ENCODE peak calls at places on chromosomes 3 and 15, in seven cellular contexts. H is adrenal gland; Z is hepatocyte; P is endothelial cell of umbilical vein; W is CD8-positive, alpha-beta T cell; T is K562; R is GM23338. L is an unnamed sample.

GRCh38 chr3:10442151-10442795 is 63.1 kb downstream of the ATP2B2 start:
- DNase-seq in H (no peak), Z (no peak), P (no peak), W (no peak), T (no peak), R (no peak), L (no peak)

GRCh38 chr3:123688241-123688747 is 103.4 kb upstream of the HACD2 start:
- DNase-seq in H (peak; percentile 55), Z (no peak), P (peak; percentile 82), W (no peak), T (no peak), R (no peak), L (no peak)

GRCh38 chr15:75347222-75348033 is 589 bp downstream of the NEIL1 start:
- DNase-seq in H (peak; percentile 62), Z (peak; percentile 75), P (peak; percentile 20), W (peak; percentile 37), T (peak; percentile 68), R (peak; percentile 85), L (peak; percentile 67)

GRCh38 chr15:60917469-60918130 is 311.5 kb downstream of the RORA start:
- DNase-seq in H (peak; percentile 77), Z (peak; percentile 24), P (no peak), W (no peak), T (no peak), R (no peak), L (no peak)

GRCh38 chr15:54388746-54389145 is 410.5 kb downstream of the UNC13C start:
- DNase-seq in H (no peak), Z (no peak), P (no peak), W (no peak), T (no peak), R (no peak), L (no peak)

GRCh38 chr3:107493134-107493533 is 29.6 kb upstream of the BBX start:
- DNase-seq in H (no peak), Z (no peak), P (no peak), W (no peak), T (no peak), R (peak; percentile 30), L (no peak)

GRCh38 chr15:94638183-94638582 is 406.8 kb downstream of the MCTP2 start:
- DNase-seq in H (no peak), Z (no peak), P (no peak), W (no peak), T (no peak), R (peak; percentile 88), L (no peak)

GRCh38 chr3:159191454-159191853 is 389.6 kb downstream of the MFSD1 start:
- DNase-seq in H (no peak), Z (no peak), P (peak; percentile 89), W (no peak), T (no peak), R (no peak), L (no peak)

GRCh38 chr15:100572362-100572983 is 29.5 kb downstream of the LINS1 start:
- DNase-seq in H (no peak), Z (peak; percentile 11), P (peak; percentile 16), W (no peak), T (no peak), R (peak; percentile 4), L (no peak)

GRCh38 chr15:78996876-78997275 is 52.0 kb upstream of the CTSH start:
- DNase-seq in H (peak; percentile 83), Z (no peak), P (no peak), W (no peak), T (no peak), R (no peak), L (no peak)

GRCh38 chr15:101091080-101092017 is 160.5 kb downstream of the CHSY1 start:
- DNase-seq in H (peak; percentile 83), Z (no peak), P (peak; percentile 86), W (no peak), T (no peak), R (no peak), L (peak; percentile 67)

GRCh38 chr3:193997228-193998192 is 138.4 kb upstream of the HES1 start:
- DNase-seq in H (no peak), Z (no peak), P (no peak), W (no peak), T (no peak), R (no peak), L (no peak)

GRCh38 chr3:70000028-70000410 is 486 bp downstream of the SAMMSON start:
- DNase-seq in H (no peak), Z (no peak), P (no peak), W (no peak), T (peak; percentile 10), R (peak; percentile 3), L (peak; percentile 36)

GRCh38 chr15:51121118-51121517 is 26.4 kb upstream of the TNFAIP8L3 start:
- DNase-seq in H (peak; percentile 84), Z (peak; percentile 36), P (peak; percentile 98), W (no peak), T (peak; percentile 59), R (no peak), L (no peak)

GRCh38 chr3:190811775-190812480 is 50.6 kb downstream of the GMNC start:
- DNase-seq in H (peak; percentile 35), Z (peak; percentile 75), P (peak; percentile 33), W (no peak), T (peak; percentile 4), R (peak; percentile 85), L (no peak)

GRCh38 chr3:162586591-162586990 is 1090.0 kb downstream of the OTOL1 start:
- DNase-seq in H (no peak), Z (peak; percentile 15), P (no peak), W (no peak), T (no peak), R (peak; percentile 27), L (no peak)

GRCh38 chr3:40211579-40211978 is 97.9 kb upstream of the EIF1B start:
- DNase-seq in H (peak; percentile 32), Z (no peak), P (no peak), W (no peak), T (no peak), R (no peak), L (no peak)

GRCh38 chr15:75532413-75533250 is 46.5 kb downstream of the PTPN9 start:
- DNase-seq in H (peak; percentile 67), Z (peak; percentile 52), P (peak; percentile 91), W (no peak), T (peak; percentile 47), R (peak; percentile 83), L (no peak)

GRCh38 chr3:137084579-137084978 is 126.8 kb downstream of the IL20RB start:
- DNase-seq in H (no peak), Z (no peak), P (no peak), W (no peak), T (no peak), R (peak; percentile 24), L (no peak)

GRCh38 chr3:157023211-157023610 is 136.7 kb downstream of the CCNL1 start:
- DNase-seq in H (no peak), Z (no peak), P (no peak), W (no peak), T (no peak), R (no peak), L (no peak)

GRCh38 chr3:143820466-143821221 is 27.6 kb downstream of the SLC9A9 start:
- DNase-seq in H (peak; percentile 33), Z (no peak), P (no peak), W (no peak), T (no peak), R (no peak), L (no peak)

GRCh38 chr3:197458179-197458707 is 97.5 kb downstream of the BDH1 start:
- DNase-seq in H (no peak), Z (peak; percentile 27), P (no peak), W (peak; percentile 4), T (no peak), R (peak; percentile 62), L (no peak)

DNA sequence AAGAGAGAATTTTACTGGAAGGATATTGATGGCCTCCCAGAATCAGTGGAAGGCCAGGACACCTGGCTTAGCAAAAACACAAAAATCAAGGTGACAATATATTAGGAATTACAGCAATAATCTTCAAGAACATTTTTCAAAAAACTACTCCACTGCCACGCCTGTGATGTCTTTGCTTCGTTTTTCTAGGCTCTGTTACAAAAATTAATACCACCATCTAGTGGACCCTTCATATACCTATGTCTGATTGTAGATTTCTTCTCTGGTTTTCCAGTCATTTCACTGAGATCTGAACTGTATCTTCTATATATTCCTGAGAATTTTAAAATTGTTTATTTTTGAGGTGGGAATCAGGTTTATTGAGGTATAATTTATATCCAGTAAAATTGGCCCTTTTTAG is 5.6 kb upstream of the SLC33A1 start:
- DNase-seq in H (no peak), Z (no peak), P (peak; percentile 38), W (no peak), T (peak; percentile 30), R (no peak), L (no peak)
- TF ChIP-seq CTCF in H (no peak), Z (peak; percentile 48), P (peak; percentile 10), W (no peak), T (peak; percentile 38), R (peak; percentile 33), L (peak; percentile 34)

GRCh38 chr3:17747184-17747889 is 4.9 kb upstream of the TBC1D5 start:
- DNase-seq in H (no peak), Z (no peak), P (no peak), W (no peak), T (peak; percentile 50), R (no peak), L (no peak)

GRCh38 chr3:17747890-17748247 is 5.4 kb upstream of the TBC1D5 start:
- DNase-seq in H (no peak), Z (no peak), P (no peak), W (no peak), T (no peak), R (no peak), L (no peak)

GRCh38 chr3:17749281-17749680 is 6.8 kb upstream of the TBC1D5 start:
- DNase-seq in H (no peak), Z (no peak), P (no peak), W (no peak), T (no peak), R (no peak), L (no peak)

GRCh38 chr3:17752441-17752840 is 10.0 kb upstream of the TBC1D5 start:
- DNase-seq in H (no peak), Z (no peak), P (no peak), W (no peak), T (no peak), R (no peak), L (no peak)

DNA sequence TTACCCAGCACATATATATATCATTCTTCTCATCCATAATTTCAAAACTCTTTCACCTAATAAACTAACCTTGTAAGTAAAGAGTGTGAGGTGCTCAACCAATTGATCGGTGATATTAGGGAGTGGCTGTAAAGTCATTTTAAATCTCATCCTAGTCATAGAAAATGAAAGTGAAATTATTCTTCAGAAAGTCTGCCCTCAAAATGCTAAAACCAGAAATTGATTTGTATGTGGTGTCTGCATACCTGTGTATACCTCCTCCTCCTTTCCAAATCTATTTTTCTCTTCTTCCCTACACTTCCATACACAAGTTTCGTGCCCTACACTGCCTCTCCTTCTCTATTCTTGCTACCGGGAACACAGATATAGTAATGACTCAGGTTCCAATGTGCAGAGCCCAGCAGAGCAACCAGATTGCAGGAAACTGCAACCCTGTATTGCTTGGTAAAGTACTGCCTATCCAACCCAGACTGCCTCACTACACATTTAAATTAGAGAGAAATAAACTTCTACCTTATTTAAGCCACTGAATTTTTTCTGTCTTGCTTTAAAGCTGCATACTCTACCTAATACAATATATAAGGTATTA is 7.4 kb upstream of the TBC1D5 start:
- DNase-seq in H (peak; percentile 37), Z (peak; percentile 14), P (no peak), W (no peak), T (no peak), R (no peak), L (no peak)
- H3K4me3 ChIP-seq in H (no peak overlapping the region), Z (no peak overlapping the region), P (no peak overlapping the region), W (peak overlapping the region; percentile 8), T (no peak overlapping the region), R (no peak overlapping the region), L (no peak overlapping the region)

GRCh38 chr3:14370719-14371572 is 31.5 kb upstream of the SLC6A6 start:
- DNase-seq in H (no peak), Z (no peak), P (no peak), W (no peak), T (no peak), R (no peak), L (no peak)
- H3K27me3 ChIP-seq in H (no peaks in the 10 kb centered on the region), Z (no peaks in the 10 kb centered on the region), P (no peaks in the 10 kb centered on the region), W (no peaks in the 10 kb centered on the region), T (no peaks in the 10 kb centered on the region), R (no peaks in the 10 kb centered on the region), L (no peaks in the 10 kb centered on the region)

GRCh38 chr3:58463942-58464271 is 28.0 kb upstream of the KCTD6 start:
- DNase-seq in H (no peak), Z (no peak), P (no peak), W (no peak), T (no peak), R (no peak), L (no peak)
- TF ChIP-seq CTCF in H (no peak), Z (no peak), P (no peak), W (peak; percentile 31), T (no peak), R (no peak), L (no peak)